ENCODE peak calls at places on chromosomes 2 and 18, in eight cellular contexts. X, A, N, J, O, Y, R and T are unnamed samples.

GRCh38 chr2:25692737-25693445 is 19.5 kb upstream of the DTNB start:
- DNase-seq in X (no peak), A (no peak), N (no peak), J (no peak), O (no peak), Y (no peak), R (no peak), T (no peak)

GRCh38 chr18:12857991-12858544 is 26.0 kb downstream of the PTPN2 start:
- DNase-seq in X (no peak), A (no peak), N (no peak), J (no peak), O (no peak), Y (no peak), R (no peak), T (no peak)

GRCh38 chr2:39537150-39537549 is 100.1 kb upstream of the MAP4K3 start:
- DNase-seq in X (no peak), A (no peak), N (no peak), J (no peak), O (no peak), Y (no peak), R (no peak), T (no peak)

GRCh38 chr18:13159579-13159978 is 59.0 kb upstream of the LDLRAD4 start:
- DNase-seq in X (peak; percentile 28), A (peak; percentile 67), N (peak; percentile 59), J (peak; percentile 52), O (peak; percentile 91), Y (peak; percentile 82), R (peak; percentile 57), T (peak; percentile 39)

GRCh38 chr18:3605562-3606443 is 155.8 kb downstream of the TGIF1 start:
- DNase-seq in X (peak; percentile 20), A (peak; percentile 65), N (no peak), J (no peak), O (peak; percentile 42), Y (peak; percentile 47), R (no peak), T (no peak)

GRCh38 chr2:120520929-120521912 is 175.3 kb downstream of the INHBB start:
- DNase-seq in X (peak; percentile 39), A (peak; percentile 40), N (no peak), J (no peak), O (peak; percentile 82), Y (peak; percentile 60), R (peak; percentile 11), T (no peak)

GRCh38 chr2:239775623-239776440 is 249.3 kb downstream of the NDUFA10 start:
- DNase-seq in X (no peak), A (no peak), N (no peak), J (no peak), O (no peak), Y (peak; percentile 65), R (no peak), T (no peak)

GRCh38 chr18:14948163-14948540 is 200.2 kb downstream of the ANKRD30B start:
- DNase-seq in X (no peak), A (no peak), N (no peak), J (no peak), O (no peak), Y (no peak), R (no peak), T (no peak)

GRCh38 chr2:40129725-40130124 is 322.2 kb downstream of the SLC8A1 start:
- DNase-seq in X (no peak), A (no peak), N (no peak), J (peak; percentile 77), O (no peak), Y (no peak), R (no peak), T (no peak)

GRCh38 chr2:136492901-136493300 is 272.4 kb upstream of the THSD7B start:
- DNase-seq in X (no peak), A (no peak), N (no peak), J (no peak), O (no peak), Y (no peak), R (no peak), T (no peak)

GRCh38 chr2:241064008-241064801 is 37.9 kb downstream of the MTERF4 start:
- DNase-seq in X (peak; percentile 43), A (peak; percentile 55), N (peak; percentile 19), J (no peak), O (peak; percentile 70), Y (no peak), R (no peak), T (no peak)

GRCh38 chr18:25278415-25278814 is 73.6 kb downstream of the ZNF521 start:
- DNase-seq in X (no peak), A (no peak), N (no peak), J (no peak), O (no peak), Y (no peak), R (no peak), T (no peak)

GRCh38 chr2:121999273-121999672 is 243.8 kb downstream of the TSN start:
- DNase-seq in X (no peak), A (no peak), N (peak; percentile 3), J (no peak), O (no peak), Y (peak; percentile 97), R (no peak), T (peak; percentile 97)

GRCh38 chr2:64793701-64794100 is 140.0 kb upstream of the SERTAD2 start:
- DNase-seq in X (no peak), A (peak; percentile 75), N (no peak), J (no peak), O (no peak), Y (no peak), R (no peak), T (no peak)

GRCh38 chr2:23420840-23421476 is 36.0 kb downstream of the KLHL29 start:
- DNase-seq in X (no peak), A (no peak), N (no peak), J (no peak), O (no peak), Y (no peak), R (no peak), T (no peak)

GRCh38 chr2:127155901-127156300 is 48.9 kb upstream of the BIN1 start:
- DNase-seq in X (no peak), A (peak; percentile 36), N (no peak), J (no peak), O (no peak), Y (no peak), R (no peak), T (no peak)

GRCh38 chr2:120230515-120231471 is 7.6 kb upstream of the TMEM185B start:
- DNase-seq in X (no peak), A (no peak), N (no peak), J (no peak), O (no peak), Y (no peak), R (no peak), T (no peak)

GRCh38 chr2:139694327-139694726 is 914.1 kb upstream of the NXPH2 start:
- DNase-seq in X (no peak), A (no peak), N (no peak), J (no peak), O (peak; percentile 71), Y (no peak), R (no peak), T (no peak)

GRCh38 chr2:29425866-29426265 is 310.7 kb downstream of the CLIP4 start:
- DNase-seq in X (no peak), A (no peak), N (no peak), J (no peak), O (no peak), Y (no peak), R (no peak), T (no peak)

GRCh38 chr2:238904177-238904576 is 56.3 kb downstream of the TWIST2 start:
- DNase-seq in X (no peak), A (no peak), N (no peak), J (no peak), O (no peak), Y (no peak), R (no peak), T (no peak)

GRCh38 chr2:50722828-50723227 is 309.1 kb downstream of the NRXN1 start:
- DNase-seq in X (no peak), A (no peak), N (no peak), J (no peak), O (peak; percentile 19), Y (no peak), R (no peak), T (no peak)

GRCh38 chr2:177753682-177754475 is 318.7 kb downstream of the PDE11A start:
- DNase-seq in X (no peak), A (peak; percentile 81), N (no peak), J (peak; percentile 84), O (peak; percentile 78), Y (peak; percentile 85), R (peak; percentile 65), T (no peak)

GRCh38 chr18:54127759-54128378 is 96.6 kb downstream of the MBD2 start:
- DNase-seq in X (peak; percentile 39), A (peak; percentile 41), N (peak; percentile 45), J (peak; percentile 18), O (peak; percentile 93), Y (peak; percentile 66), R (peak; percentile 67), T (no peak)

GRCh38 chr2:241182126-241182525 is 6.4 kb upstream of the ANO7 start:
- DNase-seq in X (no peak), A (no peak), N (no peak), J (no peak), O (no peak), Y (no peak), R (no peak), T (no peak)

GRCh38 chr2:128452536-128453530 is 134.2 kb upstream of the HS6ST1 start:
- DNase-seq in X (no peak), A (no peak), N (no peak), J (no peak), O (no peak), Y (no peak), R (no peak), T (no peak)

GRCh38 chr2:178828496-178828895 is 21.3 kb upstream of the TTN start:
- DNase-seq in X (no peak), A (no peak), N (no peak), J (no peak), O (no peak), Y (no peak), R (no peak), T (no peak)

GRCh38 chr18:13279181-13280065 is 60.9 kb downstream of the LDLRAD4 start:
- DNase-seq in X (peak; percentile 65), A (no peak), N (no peak), J (no peak), O (no peak), Y (no peak), R (no peak), T (no peak)

GRCh38 chr2:14827226-14828023 is 194.9 kb downstream of the LRATD1 start:
- DNase-seq in X (no peak), A (peak; percentile 40), N (no peak), J (no peak), O (no peak), Y (no peak), R (no peak), T (no peak)

GRCh38 chr2:27831279-27832050 is 58.7 kb downstream of the RBKS start:
- DNase-seq in X (no peak), A (peak; percentile 91), N (no peak), J (no peak), O (no peak), Y (no peak), R (no peak), T (no peak)

GRCh38 chr2:78861546-78861945 is 164.0 kb upstream of the REG3G start:
- DNase-seq in X (no peak), A (no peak), N (peak; percentile 11), J (no peak), O (peak; percentile 74), Y (peak; percentile 68), R (no peak), T (no peak)

GRCh38 chr2:60882971-60883753 is 1.8 kb downstream of the REL start:
- DNase-seq in X (no peak), A (peak; percentile 27), N (no peak), J (no peak), O (peak; percentile 17), Y (peak; percentile 18), R (peak; percentile 20), T (no peak)